ENCODE peak calls at places on chromosomes 12 and 14, in ten cellular contexts. G is AG04450; Q is retina; M is posterior cingulate gyrus; N is foreskin fibroblast; D is amniotic epithelial cell; R is stimulated activated CD8-positive, alpha-beta memory T cell treated with anti-CD3 and anti-CD28 coated beads, Interleukin-2, amount 100 ng/mL, for 1 hour; F is NCI-H510A treated with DMSO at 0.1 percent for 48 hours; J is caudate nucleus; W is mucosa of gallbladder. X is an unnamed sample.

GRCh38 chr12:93714382-93714781 is 37.2 kb downstream of the CRADD start:
- DNase-seq in G (no peak), Q (no peak), M (no peak), N (no peak), D (no peak), R (no peak), F (no peak), J (no peak), W (no peak), X (no peak)

GRCh38 chr14:77843155-77843554 is 43.2 kb downstream of the ADCK1 start:
- DNase-seq in G (no peak), Q (no peak), M (no peak), N (no peak), D (no peak), R (no peak), F (no peak), J (no peak), W (no peak), X (no peak)

GRCh38 chr14:30988509-30988908 is 36.9 kb upstream of the AP4S1 start:
- DNase-seq in G (no peak), Q (no peak), M (no peak), N (peak), D (peak), R (no peak), F (no peak), J (no peak), W (no peak), X (no peak)

GRCh38 chr14:63642229-63642611 is 549 bp upstream of the WDR89 start:
- DNase-seq in G (peak), Q (peak), M (peak), N (peak), D (peak), R (peak), F (peak), J (peak), W (peak), X (peak)

GRCh38 chr12:57368349-57369095 is 62.3 kb downstream of the R3HDM2 start:
- DNase-seq in G (no peak), Q (no peak), M (no peak), N (no peak), D (peak), R (no peak), F (no peak), J (no peak), W (peak), X (no peak)

GRCh38 chr12:32821293-32822089 is 65.8 kb upstream of the YARS2 start:
- DNase-seq in G (no peak), Q (no peak), M (no peak), N (no peak), D (peak), R (no peak), F (no peak), J (no peak), W (no peak), X (no peak)

GRCh38 chr12:71556881-71557280 is 106.8 kb downstream of the ZFC3H1 start:
- DNase-seq in G (peak), Q (no peak), M (no peak), N (peak), D (peak), R (no peak), F (no peak), J (no peak), W (no peak), X (no peak)

GRCh38 chr12:82698959-82699358 is 12.3 kb downstream of the TMTC2 start:
- DNase-seq in G (no peak), Q (no peak), M (no peak), N (no peak), D (no peak), R (no peak), F (no peak), J (no peak), W (no peak), X (no peak)

GRCh38 chr12:15555466-15555865 is 233.2 kb downstream of the PTPRO start:
- DNase-seq in G (no peak), Q (no peak), M (no peak), N (no peak), D (no peak), R (no peak), F (no peak), J (no peak), W (no peak), X (no peak)

GRCh38 chr14:20177433-20177974 is 13.2 kb upstream of the OR11G2 start:
- DNase-seq in G (no peak), Q (no peak), M (no peak), N (no peak), D (no peak), R (no peak), F (no peak), J (no peak), W (no peak), X (no peak)

GRCh38 chr14:77203611-77204456 is 22.2 kb downstream of the TMEM63C start:
- DNase-seq in G (no peak), Q (no peak), M (no peak), N (no peak), D (no peak), R (no peak), F (peak), J (no peak), W (no peak), X (no peak)

GRCh38 chr14:83163016-83163415 is 1629.4 kb upstream of the SEL1L start:
- DNase-seq in G (no peak), Q (no peak), M (no peak), N (no peak), D (no peak), R (no peak), F (no peak), J (no peak), W (no peak), X (no peak)

GRCh38 chr12:43797561-43798217 is 8.4 kb downstream of the TWF1 start:
- DNase-seq in G (no peak), Q (no peak), M (no peak), N (no peak), D (no peak), R (no peak), F (no peak), J (no peak), W (no peak), X (no peak)

GRCh38 chr14:70714055-70714550 is 72.4 kb downstream of the TTC9 start:
- DNase-seq in G (peak), Q (peak), M (no peak), N (peak), D (peak), R (peak), F (peak), J (no peak), W (peak), X (no peak)

GRCh38 chr12:37733856-37734255 is 582.7 kb upstream of the ALG10B start:
- DNase-seq in G (no peak), Q (no peak), M (no peak), N (no peak), D (no peak), R (no peak), F (no peak), J (no peak), W (no peak), X (no peak)

GRCh38 chr12:122749569-122750332 is 2.9 kb upstream of the DENR start:
- DNase-seq in G (no peak), Q (no peak), M (no peak), N (no peak), D (no peak), R (no peak), F (no peak), J (no peak), W (no peak), X (no peak)

GRCh38 chr12:96112733-96113132 is 77.3 kb upstream of the LTA4H start:
- DNase-seq in G (no peak), Q (peak), M (no peak), N (no peak), D (no peak), R (no peak), F (no peak), J (no peak), W (no peak), X (no peak)

GRCh38 chr12:93223440-93224426 is 154.0 kb upstream of the NUDT4 start:
- DNase-seq in G (no peak), Q (no peak), M (no peak), N (no peak), D (no peak), R (no peak), F (no peak), J (no peak), W (no peak), X (no peak)

GRCh38 chr14:89973234-89973823 is 17.6 kb downstream of the TDP1 start:
- DNase-seq in G (peak), Q (peak), M (peak), N (peak), D (peak), R (no peak), F (peak), J (peak), W (peak), X (peak)

GRCh38 chr14:103001651-103002396 is 55.5 kb downstream of the CDC42BPB start:
- DNase-seq in G (no peak), Q (peak), M (no peak), N (no peak), D (no peak), R (no peak), F (no peak), J (no peak), W (no peak), X (no peak)

GRCh38 chr12:113591480-113591971 is 119.9 kb upstream of the LHX5 start:
- DNase-seq in G (no peak), Q (peak), M (no peak), N (no peak), D (no peak), R (no peak), F (peak), J (no peak), W (no peak), X (no peak)

GRCh38 chr14:70601162-70601561 is 707 bp upstream of the MED6 start:
- DNase-seq in G (no peak), Q (no peak), M (no peak), N (no peak), D (peak), R (no peak), F (no peak), J (no peak), W (no peak), X (no peak)